ENCODE peak calls at places on chromosomes 13 and 19, in four cellular contexts. F is thoracic aorta, D is ovary, A is DND-41. K is an unnamed sample.

GRCh38 chr19:2484178-2484937 is 8.4 kb downstream of the GADD45B start:
- DNase-seq in F (no peak), D (no peak), A (no peak), K (no peak)

GRCh38 chr19:455851-456546 is 4.8 kb downstream of the SHC2 start:
- DNase-seq in F (no peak), D (no peak), A (no peak), K (no peak)

GRCh38 chr19:2627855-2628254 is 74.6 kb downstream of the GNG7 start:
- DNase-seq in F (no peak), D (no peak), A (no peak), K (no peak)

GRCh38 chr19:18424122-18424889 is 5.1 kb downstream of the SSBP4 start:
- DNase-seq in F (no peak), D (peak; percentile 36), A (no peak), K (no peak)

GRCh38 chr13:78978381-78978998 is 319.5 kb upstream of the OBI1 start:
- DNase-seq in F (no peak), D (no peak), A (peak; percentile 53), K (peak; percentile 47)

GRCh38 chr19:2168619-2169424 is 5.1 kb downstream of the DOT1L start:
- DNase-seq in F (peak; percentile 99), D (peak; percentile 94), A (no peak), K (peak; percentile 14)

GRCh38 chr13:28100149-28101121 is at the start of gene FLT3:
- DNase-seq in F (no peak), D (no peak), A (peak; percentile 85), K (peak; percentile 19)

GRCh38 chr19:13102666-13103584 is at the start of gene LYL1:
- DNase-seq in F (no peak), D (peak; percentile 84), A (no peak), K (no peak)

GRCh38 chr19:480016-480855 is 16.1 kb upstream of the MADCAM1 start:
- DNase-seq in F (peak; percentile 38), D (peak; percentile 58), A (peak; percentile 38), K (no peak)

GRCh38 chr19:3707868-3708206 is 347 bp upstream of the TJP3 start:
- DNase-seq in F (no peak), D (no peak), A (no peak), K (no peak)

GRCh38 chr19:16942583-16942982 is 53.8 kb downstream of the F2RL3 start:
- DNase-seq in F (no peak), D (no peak), A (no peak), K (no peak)

GRCh38 chr13:22014469-22014868 is 343.6 kb downstream of the FGF9 start:
- DNase-seq in F (no peak), D (no peak), A (no peak), K (no peak)

GRCh38 chr19:16199275-16199932 is 1.7 kb downstream of the AP1M1 start:
- DNase-seq in F (no peak), D (no peak), A (no peak), K (no peak)

GRCh38 chr13:73991384-73991783 is 142.8 kb downstream of the KLF12 start:
- DNase-seq in F (no peak), D (no peak), A (no peak), K (no peak)

DNA sequence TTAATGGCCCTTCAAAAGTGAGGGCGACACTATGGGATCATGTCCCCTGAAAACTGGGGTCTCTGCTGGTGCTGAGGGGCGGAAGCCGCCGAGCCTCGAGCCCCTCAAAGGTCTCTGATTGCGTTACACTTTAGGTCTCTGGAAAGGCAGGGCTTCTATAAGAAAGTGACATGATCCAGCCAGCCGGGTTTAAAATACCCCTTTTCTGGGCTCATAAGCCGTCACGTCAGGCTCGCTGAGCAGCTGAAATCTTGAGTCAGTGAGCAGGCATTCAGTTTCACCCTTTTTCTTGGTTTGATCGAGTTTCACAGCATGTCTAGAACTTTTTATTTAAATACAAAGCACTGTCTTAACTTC is 600 bp upstream of the HMGB1 start:
- DNase-seq in F (no peak), D (no peak), A (no peak), K (no peak)
- H3K27ac ChIP-seq in F (no peak overlapping the region), D (no peak overlapping the region), A (peak overlapping the region; percentile 97), K (peak overlapping the region; percentile 27)

GRCh38 chr13:112477070-112477619 is 101.0 kb downstream of the SPACA7 start:
- DNase-seq in F (no peak), D (no peak), A (no peak), K (no peak)

GRCh38 chr13:112474869-112475268 is 98.7 kb downstream of the SPACA7 start:
- DNase-seq in F (no peak), D (no peak), A (no peak), K (no peak)

GRCh38 chr13:112473818-112474217 is 97.7 kb downstream of the SPACA7 start:
- DNase-seq in F (no peak), D (no peak), A (no peak), K (no peak)

GRCh38 chr13:112481458-112481857 is 105.3 kb downstream of the SPACA7 start:
- DNase-seq in F (no peak), D (no peak), A (no peak), K (no peak)

DNA sequence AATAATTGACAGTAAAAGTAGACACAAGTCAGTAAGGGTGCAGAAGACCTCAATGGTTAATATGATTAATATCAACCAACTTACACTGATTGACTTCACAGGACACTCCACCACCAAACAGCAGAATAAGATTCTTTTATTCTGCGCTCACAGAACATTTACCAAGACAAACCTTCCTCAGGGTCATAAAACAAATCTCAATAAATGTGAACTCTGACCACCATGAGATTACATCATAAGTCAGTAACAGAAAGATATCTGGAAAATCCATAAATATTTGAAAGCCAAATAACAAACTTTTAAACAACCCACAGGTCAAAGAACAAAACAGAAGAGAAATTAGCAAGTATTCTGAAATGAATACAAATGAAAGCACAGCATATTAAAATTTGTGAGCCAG is 99.7 kb downstream of the SPACA7 start:
- DNase-seq in F (no peak), D (no peak), A (no peak), K (no peak)
- H3K27ac ChIP-seq in F (no peak overlapping the region), D (no peak overlapping the region), A (no peak overlapping the region), K (no peak overlapping the region)

GRCh38 chr19:57803594-57804325 is 11.0 kb downstream of the ZNF552 start:
- DNase-seq in F (no peak), D (peak; percentile 56), A (peak; percentile 18), K (no peak)

GRCh38 chr19:57807541-57807940 is 7.2 kb downstream of the ZNF552 start:
- DNase-seq in F (no peak), D (no peak), A (no peak), K (no peak)

GRCh38 chr19:57802269-57802668 is 12.4 kb downstream of the ZNF552 start:
- DNase-seq in F (no peak), D (no peak), A (no peak), K (no peak)

GRCh38 chr19:57800696-57801095 is 14.0 kb downstream of the ZNF552 start:
- DNase-seq in F (no peak), D (no peak), A (no peak), K (no peak)

GRCh38 chr19:57803265-57803593 is 11.5 kb downstream of the ZNF552 start:
- DNase-seq in F (no peak), D (no peak), A (no peak), K (no peak)
- H3K27ac ChIP-seq in F (peak overlapping the region; percentile 64), D (peak overlapping the region; percentile 19), A (no peak overlapping the region), K (no peak overlapping the region)

DNA sequence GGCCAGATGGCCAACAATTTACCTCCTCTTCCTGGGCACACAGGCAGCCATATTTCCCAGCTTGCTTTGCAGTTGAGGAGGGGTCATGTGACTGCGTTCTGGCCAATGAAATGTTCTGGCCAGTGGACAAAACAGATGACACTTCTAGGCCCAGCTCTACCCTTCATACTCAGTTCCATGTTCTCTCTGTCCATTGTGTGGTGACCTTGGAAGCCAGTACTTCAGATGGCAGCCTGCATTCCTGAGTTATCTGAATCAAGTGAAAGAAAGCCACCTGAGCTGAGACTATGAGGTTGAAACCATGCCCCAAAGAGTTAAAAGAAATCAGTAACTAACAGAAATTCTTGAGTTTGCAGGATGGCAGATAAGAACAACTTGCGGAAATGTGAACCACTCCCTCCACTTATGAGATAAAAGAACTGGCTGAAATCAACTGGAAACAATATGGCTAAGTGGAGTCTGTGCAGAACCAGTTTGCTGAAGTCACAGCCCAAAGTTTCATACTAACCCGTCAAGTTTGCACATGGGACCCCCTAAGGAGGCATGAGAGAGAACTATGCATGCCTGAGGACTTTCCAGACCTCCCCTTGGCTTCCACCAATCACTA is 8.1 kb downstream of the FAM187B start:
- DNase-seq in F (no peak), D (no peak), A (no peak), K (no peak)
- H3K27ac ChIP-seq in F (no peak overlapping the region), D (no peak overlapping the region), A (no peak overlapping the region), K (no peak overlapping the region)

GRCh38 chr13:30840515-30840914 is 65.6 kb upstream of the MEDAG start:
- DNase-seq in F (no peak), D (no peak), A (no peak), K (no peak)
- H3K27ac ChIP-seq in F (no peak overlapping the region), D (no peak overlapping the region), A (no peak overlapping the region), K (no peak overlapping the region)

GRCh38 chr19:47778089-47778953 is at the start of gene SELENOW:
- DNase-seq in F (no peak), D (peak; percentile 88), A (peak; percentile 78), K (peak; percentile 79)

GRCh38 chr19:47778954-47779351 is 450 bp downstream of the SELENOW start:
- DNase-seq in F (no peak), D (peak; percentile 54), A (no peak), K (no peak)

GRCh38 chr19:47780215-47780551 is 1.7 kb downstream of the SELENOW start:
- DNase-seq in F (no peak), D (no peak), A (no peak), K (no peak)

GRCh38 chr19:47779524-47780214 is 1.2 kb downstream of the SELENOW start:
- DNase-seq in F (peak; percentile 52), D (peak; percentile 48), A (no peak), K (no peak)

GRCh38 chr19:47776568-47776967 is 1.9 kb upstream of the SELENOW start:
- DNase-seq in F (no peak), D (no peak), A (no peak), K (no peak)
- H3K27ac ChIP-seq in F (no peak overlapping the region), D (no peak overlapping the region), A (no peak overlapping the region), K (no peak overlapping the region)